ENCODE peak calls at places on chromosomes 1 and 21, in five cellular contexts. Y is mammary epithelial cell, O is adrenal gland, V is neuronal stem cell, C is mesenchymal stem cell. D is an unnamed sample.

GRCh38 chr1:151061012-151061401 is 810 bp downstream of the MLLT11 start:
- DNase-seq in Y (no peak), O (no peak), V (no peak), C (peak; percentile 61), D (peak; percentile 39)

GRCh38 chr1:212213754-212214153 is 71.5 kb upstream of the PPP2R5A start:
- DNase-seq in Y (no peak), O (no peak), V (no peak), C (no peak), D (no peak)

GRCh38 chr1:246161626-246162025 is 345.5 kb downstream of the SMYD3 start:
- DNase-seq in Y (peak; percentile 82), O (no peak), V (no peak), C (no peak), D (no peak)

GRCh38 chr1:213250041-213250440 is 199.0 kb downstream of the RPS6KC1 start:
- DNase-seq in Y (no peak), O (no peak), V (no peak), C (no peak), D (no peak)

GRCh38 chr21:33238146-33238545 is 8.4 kb downstream of the IFNAR2 start:
- DNase-seq in Y (no peak), O (no peak), V (no peak), C (no peak), D (no peak)

GRCh38 chr1:150322310-150322709 is 977 bp downstream of the PRPF3 start:
- DNase-seq in Y (peak; percentile 62), O (no peak), V (no peak), C (peak; percentile 81), D (no peak)

GRCh38 chr1:90336552-90337324 is 341.8 kb downstream of the ZNF326 start:
- DNase-seq in Y (no peak), O (no peak), V (no peak), C (no peak), D (no peak)

GRCh38 chr1:15833069-15833679 is 14.3 kb upstream of the SPEN start:
- DNase-seq in Y (peak; percentile 84), O (peak; percentile 49), V (no peak), C (peak; percentile 28), D (no peak)

GRCh38 chr1:89487972-89488371 is 36.7 kb upstream of the LRRC8B start:
- DNase-seq in Y (no peak), O (no peak), V (no peak), C (no peak), D (no peak)

GRCh38 chr1:34529935-34530859 is 224.7 kb upstream of the GJB5 start:
- DNase-seq in Y (no peak), O (no peak), V (no peak), C (no peak), D (no peak)

GRCh38 chr1:164141717-164142268 is 417.2 kb upstream of the PBX1 start:
- DNase-seq in Y (no peak), O (no peak), V (no peak), C (no peak), D (no peak)

GRCh38 chr1:218813247-218813646 is 360.4 kb upstream of the LYPLAL1 start:
- DNase-seq in Y (peak; percentile 8), O (no peak), V (no peak), C (peak; percentile 73), D (no peak)

GRCh38 chr1:15966081-15966955 is 9.6 kb downstream of the ZBTB17 start:
- DNase-seq in Y (no peak), O (no peak), V (no peak), C (peak; percentile 67), D (peak; percentile 54)

GRCh38 chr1:40976952-40977690 is 2.4 kb upstream of the CTPS1 start:
- DNase-seq in Y (no peak), O (no peak), V (no peak), C (peak; percentile 98), D (peak; percentile 73)

GRCh38 chr1:21924503-21925005 is 12.6 kb downstream of the HSPG2 start:
- DNase-seq in Y (no peak), O (peak; percentile 81), V (no peak), C (no peak), D (peak; percentile 80)

GRCh38 chr1:180188103-180188506 is 33.4 kb downstream of the QSOX1 start:
- DNase-seq in Y (peak; percentile 50), O (peak; percentile 66), V (peak; percentile 45), C (peak; percentile 64), D (peak; percentile 60)

GRCh38 chr1:162561616-162562451 is at the start of gene UAP1:
- DNase-seq in Y (no peak), O (no peak), V (no peak), C (no peak), D (peak; percentile 53)

GRCh38 chr1:201763439-201764140 is 65.4 kb upstream of the IPO9 start:
- DNase-seq in Y (no peak), O (no peak), V (no peak), C (no peak), D (peak; percentile 36)

GRCh38 chr1:212675675-212676074 is 24.0 kb downstream of the BATF3 start:
- DNase-seq in Y (no peak), O (no peak), V (no peak), C (no peak), D (no peak)

GRCh38 chr1:3312894-3313578 is 141.4 kb upstream of the ARHGEF16 start:
- DNase-seq in Y (peak; percentile 42), O (peak; percentile 96), V (peak; percentile 67), C (peak; percentile 99), D (peak; percentile 99)

GRCh38 chr1:22792396-22793171 is 81.9 kb downstream of the EPHB2 start:
- DNase-seq in Y (no peak), O (no peak), V (no peak), C (no peak), D (no peak)

GRCh38 chr1:69645477-69645876 is 77.8 kb downstream of the LRRC7 start:
- DNase-seq in Y (no peak), O (no peak), V (no peak), C (no peak), D (no peak)

GRCh38 chr1:3890389-3891328 is 9.4 kb downstream of the C1orf174 start:
- DNase-seq in Y (no peak), O (no peak), V (no peak), C (no peak), D (no peak)

GRCh38 chr1:218880484-218881060 is 293.1 kb upstream of the LYPLAL1 start:
- DNase-seq in Y (no peak), O (no peak), V (no peak), C (no peak), D (no peak)

GRCh38 chr1:241485554-241485992 is 34.0 kb downstream of the FH start:
- DNase-seq in Y (peak; percentile 2), O (no peak), V (no peak), C (peak; percentile 36), D (no peak)

GRCh38 chr1:92084651-92085050 is 4.5 kb downstream of the BTBD8 start:
- DNase-seq in Y (no peak), O (no peak), V (no peak), C (no peak), D (no peak)

GRCh38 chr21:27134513-27134912 is 167.6 kb upstream of the ADAMTS5 start:
- DNase-seq in Y (peak; percentile 2), O (no peak), V (no peak), C (peak; percentile 4), D (no peak)

GRCh38 chr1:165564561-165564960 is 20.8 kb downstream of the LRRC52 start:
- DNase-seq in Y (no peak), O (no peak), V (no peak), C (no peak), D (no peak)

GRCh38 chr1:183896466-183897026 is 91.6 kb downstream of the RGL1 start:
- DNase-seq in Y (peak; percentile 46), O (no peak), V (no peak), C (peak; percentile 87), D (no peak)

GRCh38 chr1:48526045-48526714 is 54.2 kb upstream of the SPATA6 start:
- DNase-seq in Y (no peak), O (peak; percentile 17), V (no peak), C (peak; percentile 3), D (no peak)

GRCh38 chr1:44103270-44104131 is 15.1 kb upstream of the KLF17 start:
- DNase-seq in Y (no peak), O (no peak), V (no peak), C (no peak), D (peak; percentile 12)

GRCh38 chr1:154186177-154186576 is 5.7 kb downstream of the TPM3 start:
- DNase-seq in Y (peak; percentile 54), O (peak; percentile 58), V (no peak), C (peak; percentile 37), D (no peak)

GRCh38 chr1:167629681-167630567 is at the start of gene RCSD1:
- DNase-seq in Y (peak; percentile 24), O (no peak), V (no peak), C (peak; percentile 23), D (no peak)
- H3K4me1 ChIP-seq in Y (peaks cover 15% of the 10 kb centered on the region), O (no peaks in the 10 kb centered on the region), V (no peaks in the 10 kb centered on the region), C (peaks cover 5% of the 10 kb centered on the region), D (no peaks in the 10 kb centered on the region)

DNA sequence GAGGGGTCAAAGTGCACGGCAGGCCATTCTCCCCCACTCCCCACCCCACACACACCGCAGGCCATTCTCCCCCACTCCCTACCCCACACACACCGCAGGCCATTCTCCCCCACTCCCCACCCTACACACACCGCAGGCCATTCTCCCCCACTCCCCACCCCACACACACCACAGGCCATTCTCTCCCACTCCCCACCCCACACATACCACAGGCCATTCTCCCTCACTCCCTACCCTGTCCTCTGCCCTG is 15.7 kb downstream of the H6PD start:
- DNase-seq in Y (no peak), O (no peak), V (no peak), C (no peak), D (no peak)
- H3K27ac ChIP-seq in Y (no peak overlapping the region), O (peak overlapping the region; percentile 84), V (peak overlapping the region; percentile 1), C (peak overlapping the region; percentile 0), D (no peak overlapping the region)

DNA sequence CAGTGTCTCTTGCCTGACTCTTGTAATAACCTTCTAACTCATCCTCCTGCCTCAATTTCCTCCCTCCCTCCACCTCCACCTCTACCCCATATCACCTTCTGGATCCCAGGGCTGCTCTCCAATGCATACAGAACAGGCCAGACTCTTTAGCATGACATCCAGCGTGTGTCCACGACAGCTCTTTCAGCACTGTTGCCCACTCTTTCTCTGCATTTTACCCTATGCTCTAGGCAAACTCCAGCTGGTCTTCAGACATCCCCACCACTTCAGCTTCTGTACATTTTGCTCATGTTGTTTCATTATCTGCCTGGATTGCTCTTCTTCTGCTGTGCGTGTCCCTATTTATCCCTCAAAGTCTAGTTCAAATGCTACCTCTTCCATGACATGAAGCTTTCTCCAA is 4.8 kb downstream of the INKA2 start:
- DNase-seq in Y (no peak), O (no peak), V (no peak), C (no peak), D (no peak)
- H3K4me1 ChIP-seq in Y (peaks cover 14% of the 10 kb centered on the region), O (peaks cover 7% of the 10 kb centered on the region), V (peaks cover 60% of the 10 kb centered on the region), C (peaks cover 28% of the 10 kb centered on the region), D (peaks cover 55% of the 10 kb centered on the region)

GRCh38 chr1:13893456-13893855 is 193.5 kb downstream of the PRDM2 start:
- DNase-seq in Y (no peak), O (no peak), V (no peak), C (no peak), D (no peak)
- H3K27ac ChIP-seq in Y (no peak overlapping the region), O (no peak overlapping the region), V (no peak overlapping the region), C (no peak overlapping the region), D (no peak overlapping the region)

DNA sequence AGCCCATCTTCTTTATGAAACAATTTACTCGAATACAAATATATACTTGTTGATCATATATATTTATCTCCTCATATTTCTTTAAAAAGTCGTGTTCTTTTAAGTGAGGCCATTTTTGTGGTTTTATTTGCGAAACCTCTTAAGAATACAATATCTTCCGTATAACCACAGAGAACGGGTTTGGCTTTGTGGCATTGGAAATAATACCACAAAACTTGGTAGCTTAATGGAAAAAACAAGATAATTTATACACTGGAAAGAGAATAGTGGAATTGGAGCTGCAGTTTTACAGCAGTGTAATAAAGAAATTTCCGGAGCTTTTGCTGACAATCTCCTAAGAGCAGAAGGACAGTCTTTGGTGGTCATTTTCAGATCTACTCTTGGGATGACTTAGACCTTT is 29.4 kb downstream of the PTGFR start:
- DNase-seq in Y (peak; percentile 24), O (no peak), V (no peak), C (no peak), D (no peak)
- H3K4me1 ChIP-seq in Y (peaks cover 11% of the 10 kb centered on the region), O (no peaks in the 10 kb centered on the region), V (no peaks in the 10 kb centered on the region), C (no peaks in the 10 kb centered on the region), D (peaks cover 13% of the 10 kb centered on the region)

GRCh38 chr1:223363856-223364684 is at the start of gene SUSD4:
- DNase-seq in Y (no peak), O (no peak), V (peak; percentile 69), C (peak; percentile 1), D (no peak)
- H3K27ac ChIP-seq in Y (no peak within 1 kb of the TSS), O (no peak within 1 kb of the TSS), V (no peak within 1 kb of the TSS), C (no peak within 1 kb of the TSS), D (no peak within 1 kb of the TSS)